ENCODE peak calls at places on chromosomes 1 and 21, in five cellular contexts. E is stimulated activated effector memory CD8-positive, alpha-beta T cell treated with anti-CD3 and anti-CD28 coated beads, Interleukin-12 subunit alpha, Interleukin-12 subunit beta, amount 100 ng/mL, for 72 hours; D is endothelial cell; I is T-helper 2 cell; K is AG09309. G is an unnamed sample.
A peak's percentile ranks its signal among the peaks of the same experiment; 100 is the strongest.

GRCh38 chr1:159509440-159510222 is 26.2 kb downstream of the OR10J5 start:
- DNase-seq in D (no peak), E (no peak), K (no peak), I (no peak), G (no peak)

GRCh38 chr1:59856725-59857338 is 42.1 kb downstream of the HOOK1 start:
- DNase-seq in I (no peak), E (no peak), D (no peak), K (no peak), G (no peak)

GRCh38 chr21:25862596-25862995 is 127.8 kb downstream of the GABPA start:
- DNase-seq in I (no peak), E (no peak), D (no peak), K (no peak), G (no peak)

GRCh38 chr1:941588-942383 is 17.3 kb downstream of the NOC2L start:
- DNase-seq in K (peak; percentile 35), E (no peak), D (no peak), I (no peak), G (no peak)

GRCh38 chr1:184260382-184260781 is 126.4 kb upstream of the C1orf21 start:
- DNase-seq in D (no peak), E (no peak), I (no peak), K (peak; percentile 59), G (no peak)

GRCh38 chr1:32464716-32465540 is at the start of gene ZBTB8B:
- DNase-seq in D (peak; percentile 93), I (peak; percentile 10), E (peak; percentile 62), K (no peak), G (peak; percentile 39)

GRCh38 chr1:112862753-112863426 is 93.1 kb downstream of the SLC16A1 start:
- DNase-seq in K (no peak), D (no peak), I (no peak), E (no peak), G (no peak)

GRCh38 chr1:6002714-6003501 is 10.7 kb upstream of the NPHP4 start:
- DNase-seq in I (no peak), E (no peak), D (no peak), K (no peak), G (no peak)

GRCh38 chr1:94579876-94580294 is 38.3 kb upstream of the F3 start:
- DNase-seq in D (no peak), K (peak; percentile 80), E (no peak), I (no peak), G (no peak)

GRCh38 chr1:245872475-245872874 is 634.6 kb downstream of the SMYD3 start:
- DNase-seq in I (no peak), E (no peak), D (no peak), K (no peak), G (no peak)

GRCh38 chr1:226939439-226940028 is 560 bp upstream of the COQ8A start:
- DNase-seq in I (peak; percentile 48), K (no peak), E (peak; percentile 98), D (peak; percentile 56), G (no peak)

GRCh38 chr1:1875932-1876331 is 15.0 kb downstream of the GNB1 start:
- DNase-seq in K (no peak), E (peak; percentile 73), I (no peak), D (no peak), G (no peak)

G was measured in activated CD4-positive, CD25-positive, alpha-beta regulatory T cell treated with anti-CD3 and anti-CD28 coated beads, Interleukin-2, amount 50 U/mL, for 72 hours.